ENCODE peak calls at places on chromosomes 5 and 9, in seven cellular contexts. Z, V, F, H, D, L and K are unnamed samples.

GRCh38 chr5:15837584-15838289 is 337.8 kb downstream of the FBXL7 start:
- DNase-seq in L (no peak), H (no peak), D (no peak), Z (no peak), V (no peak), F (no peak), K (no peak)

GRCh38 chr5:69219939-69220338 is 14.7 kb upstream of the CDK7 start:
- DNase-seq in L (no peak), H (no peak), V (no peak), D (no peak), Z (no peak), F (no peak), K (no peak)

GRCh38 chr9:107848598-107848997 is 359.0 kb upstream of the KLF4 start:
- DNase-seq in L (no peak), Z (peak; percentile 50), H (no peak), V (no peak), F (no peak), D (no peak), K (no peak)

GRCh38 chr5:126449751-126450271 is 26.6 kb downstream of the GRAMD2B start:
- DNase-seq in L (no peak), H (peak; percentile 98), D (no peak), Z (peak; percentile 65), F (no peak), V (peak; percentile 66), K (no peak)

GRCh38 chr5:101783241-101784095 is 512.6 kb downstream of the SLCO4C1 start:
- DNase-seq in F (no peak), Z (no peak), H (peak; percentile 6), L (no peak), V (no peak), D (no peak), K (no peak)

GRCh38 chr9:120778758-120779157 is 14.5 kb downstream of the FBXW2 start:
- DNase-seq in F (no peak), L (no peak), Z (no peak), D (no peak), V (no peak), H (peak; percentile 86), K (peak; percentile 71)

GRCh38 chr9:136558373-136558772 is 12.5 kb upstream of the NOTCH1 start:
- DNase-seq in V (no peak), D (no peak), H (no peak), L (no peak), Z (no peak), F (no peak), K (no peak)

GRCh38 chr9:112819635-112820496 is 69.3 kb downstream of the SNX30 start:
- DNase-seq in L (peak; percentile 39), V (no peak), D (peak; percentile 37), F (no peak), H (peak; percentile 72), Z (peak; percentile 79), K (no peak)

GRCh38 chr9:19156805-19157204 is 29.5 kb upstream of the PLIN2 start:
- DNase-seq in Z (peak; percentile 53), H (no peak), L (no peak), F (no peak), V (no peak), D (no peak), K (no peak)

GRCh38 chr5:62779010-62779422 is 200.4 kb downstream of the LRRC70 start:
- DNase-seq in Z (peak; percentile 68), V (peak; percentile 22), D (no peak), F (no peak), L (peak; percentile 12), H (peak; percentile 70), K (peak; percentile 32)

GRCh38 chr9:15416880-15417279 is 5.8 kb upstream of the SNAPC3 start:
- DNase-seq in Z (peak; percentile 25), F (no peak), D (peak; percentile 63), V (peak; percentile 32), H (peak; percentile 77), L (no peak), K (peak; percentile 58)

GRCh38 chr5:173327948-173328895 is at the start of gene STC2:
- DNase-seq in D (peak; percentile 73), F (peak; percentile 62), Z (peak; percentile 94), L (no peak), H (peak; percentile 91), V (no peak), K (peak; percentile 96)

GRCh38 chr5:173325091-173325698 is 3.0 kb downstream of the STC2 start:
- DNase-seq in L (no peak), Z (no peak), D (no peak), V (no peak), F (no peak), H (no peak), K (no peak)

GRCh38 chr5:173328896-173329369 is 719 bp upstream of the STC2 start:
- DNase-seq in F (no peak), H (peak; percentile 91), D (no peak), L (no peak), Z (peak; percentile 82), V (no peak), K (peak; percentile 51)

GRCh38 chr5:173326501-173326960 is 1.7 kb downstream of the STC2 start:
- DNase-seq in H (peak; percentile 66), Z (peak; percentile 95), F (no peak), L (no peak), D (no peak), V (no peak), K (no peak)

DNA sequence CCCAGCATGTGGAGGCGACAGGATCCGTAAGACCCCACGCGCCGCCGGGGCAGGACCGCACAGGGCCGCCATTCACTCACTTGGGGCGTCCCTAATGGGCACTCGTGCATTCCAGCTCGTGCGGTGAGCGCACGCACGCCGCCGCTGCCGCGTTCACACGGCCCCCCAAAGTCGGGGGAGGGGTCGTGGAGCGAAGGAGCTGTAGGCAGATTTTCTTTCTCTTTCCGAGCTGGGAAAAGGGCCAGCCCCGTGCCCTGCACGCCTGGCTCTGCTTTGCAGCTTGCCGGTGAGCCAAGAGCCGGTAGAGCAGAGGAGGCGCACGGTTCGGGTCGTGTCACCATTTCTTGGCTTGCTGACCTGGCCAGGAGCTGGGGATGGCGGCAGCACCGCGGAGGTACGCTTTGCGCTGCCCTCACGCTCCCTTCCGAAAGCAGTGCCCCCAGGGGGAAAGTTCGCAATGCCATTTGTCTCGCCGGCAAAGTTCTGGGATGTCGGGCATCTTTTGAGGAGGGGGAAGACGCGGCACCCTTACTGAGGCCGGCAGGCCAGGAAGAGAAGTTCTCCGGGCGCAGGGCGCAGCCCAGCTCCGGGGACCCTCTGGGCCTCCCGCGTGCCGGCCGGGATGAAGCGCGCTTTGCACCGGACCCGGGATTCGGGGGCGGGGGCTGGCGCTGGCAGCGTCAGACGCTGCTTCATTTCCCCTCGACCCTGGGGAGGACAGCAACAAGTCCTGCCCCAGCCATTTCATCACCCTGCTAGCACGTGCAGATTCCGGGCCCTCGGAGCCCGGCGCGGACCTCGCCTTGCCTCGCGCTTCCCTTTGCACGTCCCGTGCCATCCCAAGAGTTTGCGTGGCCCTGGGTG is 898 bp downstream of the STC2 start:
- DNase-seq in F (no peak), D (no peak), L (no peak), H (peak; percentile 40), V (no peak), Z (peak; percentile 68), K (no peak)
- H3K4me3 ChIP-seq in F (peak overlapping the region; percentile 51), D (peak overlapping the region; percentile 43), L (peak overlapping the region; percentile 66), H (peak overlapping the region; percentile 61), V (no peak overlapping the region), Z (peak overlapping the region; percentile 98), K (peak overlapping the region; percentile 81)

GRCh38 chr5:112657804-112658203 is 79.9 kb upstream of the APC start:
- DNase-seq in H (no peak), L (no peak), Z (no peak), F (no peak), D (no peak), V (no peak), K (no peak)
- H3K4me3 ChIP-seq in H (no peak overlapping the region), L (no peak overlapping the region), Z (no peak overlapping the region), F (no peak overlapping the region), D (no peak overlapping the region), V (no peak overlapping the region), K (no peak overlapping the region)

DNA sequence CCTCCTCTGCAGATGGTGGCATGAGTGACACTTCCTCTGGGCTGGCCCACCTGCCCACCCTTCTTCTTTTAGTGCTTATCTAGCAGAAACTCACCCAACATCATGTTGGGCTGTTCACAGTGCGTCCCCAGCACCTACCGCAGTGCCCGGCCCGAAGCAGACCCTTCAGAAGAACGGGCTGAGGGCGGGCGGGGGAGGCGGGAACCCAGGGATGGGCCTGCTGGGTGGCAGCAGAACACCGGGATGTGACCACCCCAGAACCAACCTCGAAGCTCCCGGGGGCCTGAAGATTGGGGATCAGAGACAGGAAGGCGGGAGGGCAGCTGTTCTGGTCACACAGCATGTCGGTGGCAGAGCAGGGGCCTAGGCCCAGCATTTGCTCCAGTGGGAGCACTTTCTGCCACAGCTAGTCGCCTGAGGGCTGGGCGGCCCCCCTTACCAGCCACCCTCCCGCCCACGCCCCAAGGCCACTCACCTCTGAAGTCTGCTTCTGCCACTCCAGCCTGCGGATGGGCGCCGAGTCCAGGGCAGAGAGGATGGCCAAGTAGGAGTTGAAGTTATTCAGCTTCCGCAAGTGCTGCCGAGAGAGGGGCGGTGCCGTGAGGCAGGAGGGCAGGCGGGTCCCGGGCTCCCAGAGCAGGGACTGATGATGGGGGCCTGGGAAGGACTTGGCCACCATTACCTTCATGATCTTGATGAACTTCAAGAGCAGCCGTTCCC is 38.7 kb downstream of the PRRT1B start:
- DNase-seq in Z (no peak), F (no peak), D (no peak), H (no peak), L (no peak), V (no peak), K (no peak)
- H3K4me3 ChIP-seq in Z (no peak overlapping the region), F (no peak overlapping the region), D (no peak overlapping the region), H (no peak overlapping the region), L (no peak overlapping the region), V (no peak overlapping the region), K (no peak overlapping the region)

GRCh38 chr5:1385395-1386273 is 40.7 kb upstream of the CLPTM1L start:
- DNase-seq in H (peak; percentile 56), Z (peak; percentile 40), D (peak; percentile 97), F (peak; percentile 96), V (peak; percentile 78), L (no peak), K (peak; percentile 52)

GRCh38 chr5:1386274-1386717 is 41.4 kb upstream of the CLPTM1L start:
- DNase-seq in V (peak; percentile 88), H (peak; percentile 24), D (peak; percentile 85), L (no peak), Z (peak; percentile 14), F (peak; percentile 85), K (peak; percentile 69)

GRCh38 chr5:1387876-1388275 is 43.0 kb upstream of the CLPTM1L start:
- DNase-seq in F (no peak), V (no peak), D (no peak), L (no peak), Z (no peak), H (no peak), K (no peak)

GRCh38 chr5:1388383-1388967 is 43.6 kb upstream of the CLPTM1L start:
- DNase-seq in V (no peak), L (no peak), F (no peak), D (no peak), Z (no peak), H (no peak), K (no peak)

DNA sequence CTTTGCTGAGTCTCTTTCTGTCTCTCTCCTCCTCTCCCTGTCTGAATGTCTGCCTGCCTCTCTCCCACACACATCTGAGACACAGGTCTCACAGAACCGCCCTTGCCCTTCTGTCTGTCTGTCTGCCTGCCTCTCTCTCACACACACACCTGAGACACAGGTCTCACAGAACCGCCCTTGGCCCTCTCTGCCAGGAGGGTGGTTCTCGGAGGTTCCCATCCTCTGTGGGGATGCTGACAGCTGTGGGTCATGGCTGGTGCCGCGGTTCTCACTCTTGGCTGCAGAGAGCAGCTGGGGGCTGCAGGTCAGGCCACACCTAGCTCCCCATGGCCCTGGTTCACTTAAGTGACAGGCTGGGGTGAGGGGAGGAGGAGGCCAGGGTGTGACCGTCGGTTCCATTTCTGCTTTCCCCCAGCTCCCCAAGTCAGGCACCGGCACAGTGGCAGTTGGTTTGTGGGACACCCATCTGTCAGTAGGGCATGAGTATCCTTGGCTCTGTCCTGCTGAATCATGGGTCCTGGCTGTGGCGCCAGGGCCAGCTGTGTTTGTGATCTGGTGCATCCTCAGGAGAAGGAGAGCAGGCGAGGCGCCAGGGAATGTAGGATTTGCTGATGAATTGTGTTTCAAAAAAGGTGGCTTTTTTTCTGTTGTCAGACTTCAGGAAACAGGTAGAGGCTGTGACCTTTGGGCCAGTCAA is 42.3 kb upstream of the CLPTM1L start:
- DNase-seq in Z (no peak), F (no peak), L (no peak), D (no peak), V (no peak), H (no peak), K (peak; percentile 40)
- H3K4me3 ChIP-seq in Z (no peak overlapping the region), F (no peak overlapping the region), L (no peak overlapping the region), D (no peak overlapping the region), V (peak overlapping the region; percentile 70), H (no peak overlapping the region), K (no peak overlapping the region)